ENCODE peak calls at places on chromosomes 4 and X, in four cellular contexts. One of them, this sample, is unnamed.
A peak's percentile ranks its signal among the peaks of the same experiment; 100 is the strongest.

GRCh38 chrX:40082447-40083119 is 15.2 kb downstream of the BCOR start:
- DNase-seq in HAP-1: no peak
- DNase-seq in CD8-positive, alpha-beta T cell: no peak
- DNase-seq in upper lobe of right lung: peak; percentile 67
- DNase-seq in this sample: no peak

GRCh38 chr4:106369456-106370060 is 980 bp upstream of the GIMD1 start:
- DNase-seq in HAP-1: peak; percentile 50
- DNase-seq in CD8-positive, alpha-beta T cell: no peak
- DNase-seq in upper lobe of right lung: no peak
- DNase-seq in this sample: peak; percentile 69

GRCh38 chrX:130682990-130683389 is 220.0 kb downstream of the ENOX2 start:
- DNase-seq in HAP-1: no peak
- DNase-seq in CD8-positive, alpha-beta T cell: no peak
- DNase-seq in upper lobe of right lung: no peak
- DNase-seq in this sample: no peak

GRCh38 chr4:16608611-16609125 is 289.8 kb downstream of the LDB2 start:
- DNase-seq in HAP-1: no peak
- DNase-seq in CD8-positive, alpha-beta T cell: no peak
- DNase-seq in upper lobe of right lung: peak; percentile 53
- DNase-seq in this sample: no peak

GRCh38 chr4:24794111-24794860 is 1.1 kb upstream of the SOD3 start:
- DNase-seq in HAP-1: no peak
- DNase-seq in CD8-positive, alpha-beta T cell: no peak
- DNase-seq in upper lobe of right lung: no peak
- DNase-seq in this sample: no peak

GRCh38 chr4:57424231-57424897 is 314.2 kb upstream of the IGFBP7 start:
- DNase-seq in HAP-1: peak; percentile 12
- DNase-seq in CD8-positive, alpha-beta T cell: no peak
- DNase-seq in upper lobe of right lung: no peak
- DNase-seq in this sample: peak; percentile 7

GRCh38 chrX:145826466-145826865 is 8.8 kb downstream of the SLITRK2 start:
- DNase-seq in HAP-1: no peak
- DNase-seq in CD8-positive, alpha-beta T cell: no peak
- DNase-seq in upper lobe of right lung: no peak
- DNase-seq in this sample: no peak

GRCh38 chr4:4259484-4260100 is 11.6 kb upstream of the TMEM128 start:
- DNase-seq in HAP-1: no peak
- DNase-seq in CD8-positive, alpha-beta T cell: no peak
- DNase-seq in upper lobe of right lung: no peak
- DNase-seq in this sample: no peak

GRCh38 chr4:134906404-134907023 is 704.9 kb upstream of the PABPC4L start:
- DNase-seq in HAP-1: peak; percentile 25
- DNase-seq in CD8-positive, alpha-beta T cell: no peak
- DNase-seq in upper lobe of right lung: no peak
- DNase-seq in this sample: peak; percentile 31

GRCh38 chr4:9735515-9735914 is 45.9 kb upstream of the DRD5 start:
- DNase-seq in HAP-1: no peak
- DNase-seq in CD8-positive, alpha-beta T cell: no peak
- DNase-seq in upper lobe of right lung: no peak
- DNase-seq in this sample: no peak

GRCh38 chrX:46251755-46252154 is 293.5 kb downstream of the ZNF674 start:
- DNase-seq in HAP-1: no peak
- DNase-seq in CD8-positive, alpha-beta T cell: no peak
- DNase-seq in upper lobe of right lung: no peak
- DNase-seq in this sample: no peak

GRCh38 chr4:40573593-40574311 is 55.9 kb downstream of the RBM47 start:
- DNase-seq in HAP-1: no peak
- DNase-seq in CD8-positive, alpha-beta T cell: no peak
- DNase-seq in upper lobe of right lung: no peak
- DNase-seq in this sample: no peak

GRCh38 chrX:126489141-126489540 is 63.5 kb downstream of the DCAF12L1 start:
- DNase-seq in HAP-1: no peak
- DNase-seq in CD8-positive, alpha-beta T cell: no peak
- DNase-seq in upper lobe of right lung: no peak
- DNase-seq in this sample: no peak

GRCh38 chr4:89299153-89299789 is 8.3 kb downstream of the GPRIN3 start:
- DNase-seq in HAP-1: no peak
- DNase-seq in CD8-positive, alpha-beta T cell: no peak
- DNase-seq in upper lobe of right lung: no peak
- DNase-seq in this sample: no peak

GRCh38 chr4:120331486-120332281 is 265.0 kb upstream of the MAD2L1 start:
- DNase-seq in HAP-1: no peak
- DNase-seq in CD8-positive, alpha-beta T cell: no peak
- DNase-seq in upper lobe of right lung: no peak
- DNase-seq in this sample: peak; percentile 60

GRCh38 chrX:85004255-85004654 is 578 bp downstream of the APOOL start:
- DNase-seq in HAP-1: no peak
- DNase-seq in CD8-positive, alpha-beta T cell: no peak
- DNase-seq in upper lobe of right lung: no peak
- DNase-seq in this sample: no peak

GRCh38 chrX:155179343-155179997 is 36.8 kb upstream of the VBP1 start:
- DNase-seq in HAP-1: no peak
- DNase-seq in CD8-positive, alpha-beta T cell: no peak
- DNase-seq in upper lobe of right lung: no peak
- DNase-seq in this sample: no peak

GRCh38 chr4:100061835-100062234 is 111.8 kb upstream of the H2AZ1 start:
- DNase-seq in HAP-1: no peak
- DNase-seq in CD8-positive, alpha-beta T cell: no peak
- DNase-seq in upper lobe of right lung: no peak
- DNase-seq in this sample: no peak

GRCh38 chr4:4677825-4678522 is 136.1 kb upstream of the STX18 start:
- DNase-seq in HAP-1: peak; percentile 62
- DNase-seq in CD8-positive, alpha-beta T cell: no peak
- DNase-seq in upper lobe of right lung: no peak
- DNase-seq in this sample: no peak

GRCh38 chr4:6472008-6472386 is 417 bp downstream of the PPP2R2C start:
- DNase-seq in HAP-1: peak; percentile 34
- DNase-seq in CD8-positive, alpha-beta T cell: peak; percentile 40
- DNase-seq in upper lobe of right lung: no peak
- DNase-seq in this sample: no peak

GRCh38 chr4:134216436-134216835 is 14.8 kb upstream of the PABPC4L start:
- DNase-seq in HAP-1: no peak
- DNase-seq in CD8-positive, alpha-beta T cell: no peak
- DNase-seq in upper lobe of right lung: no peak
- DNase-seq in this sample: no peak

GRCh38 chrX:50691820-50692219 is 122.2 kb downstream of the SHROOM4 start:
- DNase-seq in HAP-1: peak; percentile 65
- DNase-seq in CD8-positive, alpha-beta T cell: no peak
- DNase-seq in upper lobe of right lung: no peak
- DNase-seq in this sample: peak; percentile 47

GRCh38 chr4:13328591-13328990 is 155.5 kb downstream of the RAB28 start:
- DNase-seq in HAP-1: no peak
- DNase-seq in CD8-positive, alpha-beta T cell: no peak
- DNase-seq in upper lobe of right lung: no peak
- DNase-seq in this sample: no peak

GRCh38 chr4:156298230-156298629 is 344.6 kb upstream of the CTSO start:
- DNase-seq in HAP-1: peak; percentile 26
- DNase-seq in CD8-positive, alpha-beta T cell: no peak
- DNase-seq in upper lobe of right lung: no peak
- DNase-seq in this sample: peak; percentile 46

GRCh38 chr4:3135155-3136011 is 60.9 kb downstream of the HTT start:
- DNase-seq in HAP-1: no peak
- DNase-seq in CD8-positive, alpha-beta T cell: no peak
- DNase-seq in upper lobe of right lung: no peak
- DNase-seq in this sample: no peak

GRCh38 chr4:110533940-110534339 is 58.0 kb downstream of the ENPEP start:
- DNase-seq in HAP-1: peak; percentile 15
- DNase-seq in CD8-positive, alpha-beta T cell: no peak
- DNase-seq in upper lobe of right lung: no peak
- DNase-seq in this sample: peak; percentile 85

DNA sequence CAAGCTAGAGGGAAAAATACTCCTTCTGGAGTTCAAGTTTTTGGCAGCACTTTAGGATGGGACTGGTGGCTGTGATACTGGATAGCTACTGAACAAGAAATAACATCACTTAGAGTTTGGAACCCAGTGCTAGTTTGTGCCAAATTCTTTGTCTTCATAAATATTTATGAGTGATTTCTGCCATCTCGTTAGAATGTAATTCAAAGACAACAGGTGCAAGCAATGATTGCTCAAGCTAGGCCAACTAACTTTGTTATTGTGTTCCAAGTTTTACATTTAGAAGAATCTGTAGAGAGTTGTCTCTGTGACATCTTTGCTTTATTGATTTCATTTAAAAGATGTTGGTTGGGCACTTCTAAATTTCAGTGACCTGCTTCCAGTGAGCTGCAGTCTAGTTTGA is 417.9 kb downstream of the FAT4 start:
- DNase-seq in HAP-1: no peak
- DNase-seq in CD8-positive, alpha-beta T cell: no peak
- DNase-seq in upper lobe of right lung: no peak
- DNase-seq in this sample: no peak
- H3K4me1 ChIP-seq in HAP-1: peaks cover 7% of the 10 kb centered on the region
- H3K4me1 ChIP-seq in CD8-positive, alpha-beta T cell: no peaks in the 10 kb centered on the region
- H3K4me1 ChIP-seq in upper lobe of right lung: peaks cover 9% of the 10 kb centered on the region
- H3K4me1 ChIP-seq in this sample: peaks cover 10% of the 10 kb centered on the region

GRCh38 chr4:7904942-7905341 is 34.7 kb downstream of the AFAP1 start:
- DNase-seq in HAP-1: peak; percentile 48
- DNase-seq in CD8-positive, alpha-beta T cell: no peak
- DNase-seq in upper lobe of right lung: no peak
- DNase-seq in this sample: peak; percentile 32

GRCh38 chr4:7902101-7902553 is 37.5 kb downstream of the AFAP1 start:
- DNase-seq in HAP-1: no peak
- DNase-seq in CD8-positive, alpha-beta T cell: no peak
- DNase-seq in upper lobe of right lung: no peak
- DNase-seq in this sample: peak; percentile 43

GRCh38 chr4:7902826-7903225 is 36.8 kb downstream of the AFAP1 start:
- DNase-seq in HAP-1: no peak
- DNase-seq in CD8-positive, alpha-beta T cell: no peak
- DNase-seq in upper lobe of right lung: no peak
- DNase-seq in this sample: no peak

GRCh38 chr4:7904108-7904516 is 35.5 kb downstream of the AFAP1 start:
- DNase-seq in HAP-1: peak; percentile 60
- DNase-seq in CD8-positive, alpha-beta T cell: no peak
- DNase-seq in upper lobe of right lung: no peak
- DNase-seq in this sample: no peak

GRCh38 chr4:7903686-7904085 is 36.0 kb downstream of the AFAP1 start:
- DNase-seq in HAP-1: no peak
- DNase-seq in CD8-positive, alpha-beta T cell: no peak
- DNase-seq in upper lobe of right lung: no peak
- DNase-seq in this sample: no peak
- H3K4me1 ChIP-seq in HAP-1: peaks cover 80% of the 10 kb centered on the region
- H3K4me1 ChIP-seq in CD8-positive, alpha-beta T cell: no peaks in the 10 kb centered on the region
- H3K4me1 ChIP-seq in upper lobe of right lung: peaks cover 32% of the 10 kb centered on the region
- H3K4me1 ChIP-seq in this sample: peaks cover 83% of the 10 kb centered on the region

DNA sequence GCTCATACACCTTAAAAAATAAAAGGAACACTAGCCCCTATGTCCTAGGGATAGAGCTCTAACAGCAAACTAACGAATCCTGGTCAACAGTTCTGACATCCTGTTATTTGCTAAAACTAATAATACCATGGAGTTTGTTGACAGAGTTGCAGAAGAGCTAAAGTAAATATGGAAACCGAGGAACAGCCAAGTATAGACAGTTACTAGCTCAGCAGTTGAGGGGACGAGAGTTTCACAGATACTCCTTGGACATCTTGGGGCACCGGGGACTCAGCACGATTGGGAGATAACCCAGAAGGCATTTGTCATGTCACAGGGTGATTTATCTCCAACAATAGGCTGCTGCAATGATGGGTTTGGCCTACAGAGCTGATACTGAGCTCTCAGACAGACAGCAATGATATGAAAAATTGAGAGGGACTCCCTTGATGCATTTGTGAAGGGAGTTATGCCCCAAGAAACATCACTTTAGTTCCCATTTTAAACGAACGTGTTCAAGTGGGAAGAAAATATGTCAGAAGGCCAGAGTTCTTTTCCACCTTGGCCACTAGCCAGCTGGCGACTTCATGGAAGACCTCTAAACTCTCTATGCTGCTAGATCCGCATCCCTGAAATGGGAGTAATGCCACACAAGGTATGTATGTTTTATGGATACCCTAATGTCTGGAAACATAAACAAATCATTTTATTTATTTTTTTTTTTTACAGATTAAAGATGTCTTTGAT is 48.6 kb downstream of the TSC22D3 start:
- DNase-seq in HAP-1: no peak
- DNase-seq in CD8-positive, alpha-beta T cell: no peak
- DNase-seq in upper lobe of right lung: no peak
- DNase-seq in this sample: no peak
- H3K4me1 ChIP-seq in HAP-1: peaks cover 17% of the 10 kb centered on the region
- H3K4me1 ChIP-seq in CD8-positive, alpha-beta T cell: no peaks in the 10 kb centered on the region
- H3K4me1 ChIP-seq in upper lobe of right lung: peaks cover 30% of the 10 kb centered on the region
- H3K4me1 ChIP-seq in this sample: peaks cover 5% of the 10 kb centered on the region

GRCh38 chrX:38102240-38102639 is 95.9 kb downstream of the SYTL5 start:
- DNase-seq in HAP-1: no peak
- DNase-seq in CD8-positive, alpha-beta T cell: no peak
- DNase-seq in upper lobe of right lung: no peak
- DNase-seq in this sample: no peak

GRCh38 chrX:38105216-38105725 is 98.9 kb downstream of the SYTL5 start:
- DNase-seq in HAP-1: no peak
- DNase-seq in CD8-positive, alpha-beta T cell: no peak
- DNase-seq in upper lobe of right lung: no peak
- DNase-seq in this sample: no peak

GRCh38 chrX:38099688-38100087 is 93.3 kb downstream of the SYTL5 start:
- DNase-seq in HAP-1: no peak
- DNase-seq in CD8-positive, alpha-beta T cell: no peak
- DNase-seq in upper lobe of right lung: no peak
- DNase-seq in this sample: no peak

GRCh38 chrX:38103857-38104812 is 97.8 kb downstream of the SYTL5 start:
- DNase-seq in HAP-1: no peak
- DNase-seq in CD8-positive, alpha-beta T cell: no peak
- DNase-seq in upper lobe of right lung: no peak
- DNase-seq in this sample: no peak

DNA sequence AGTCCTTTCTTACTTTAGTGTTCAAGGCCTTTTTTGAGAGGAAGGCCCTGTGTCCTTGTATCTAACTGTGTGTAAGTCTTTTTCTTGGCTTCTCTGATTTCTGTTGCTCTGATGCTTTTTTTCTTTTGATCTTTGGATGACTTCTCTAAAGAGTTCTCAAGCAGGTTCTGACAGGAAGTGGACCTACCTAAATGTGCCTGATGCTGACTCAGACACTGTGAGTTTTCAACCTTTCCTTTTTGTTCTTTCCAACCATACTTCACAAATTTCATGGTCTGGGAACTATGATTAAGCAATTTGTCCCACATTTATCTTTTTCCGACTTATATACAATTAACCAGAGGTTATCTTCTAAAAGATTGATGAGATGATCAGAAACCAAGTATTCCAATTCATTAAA is 96.5 kb downstream of the SYTL5 start:
- DNase-seq in HAP-1: no peak
- DNase-seq in CD8-positive, alpha-beta T cell: no peak
- DNase-seq in upper lobe of right lung: no peak
- DNase-seq in this sample: no peak
- H3K4me1 ChIP-seq in HAP-1: no peaks in the 10 kb centered on the region
- H3K4me1 ChIP-seq in CD8-positive, alpha-beta T cell: no peaks in the 10 kb centered on the region
- H3K4me1 ChIP-seq in upper lobe of right lung: no peaks in the 10 kb centered on the region
- H3K4me1 ChIP-seq in this sample: no peaks in the 10 kb centered on the region

This sample was measured in SJCRH30.